ENCODE peak calls at places on chromosomes 7 and 10, in seven cellular contexts. M is Karpas-422, B is psoas muscle, H is fibroblast of lung, Y is tibial nerve, K is trophoblast cell, V is breast epithelium. I is an unnamed sample. For H3K27me3, the result is how much of the 10 kb centered on the place peaks cover.

GRCh38 chr7:2508327-2509231 is 11.0 kb upstream of the LFNG start:
- DNase-seq in M (no peak), B (peak), V (peak), K (no peak), Y (peak), H (no peak), I (no peak)

GRCh38 chr10:91335147-91335546 is 75.0 kb upstream of the HECTD2 start:
- DNase-seq in M (no peak), B (no peak), K (no peak), V (no peak), Y (no peak), H (no peak), I (no peak)

GRCh38 chr7:50690541-50691011 is 92.1 kb downstream of the GRB10 start:
- DNase-seq in V (no peak), H (peak), B (no peak), K (no peak), Y (no peak), M (no peak), I (no peak)

GRCh38 chr7:18153183-18153748 is 125.6 kb upstream of the PRPS1L1 start:
- DNase-seq in M (no peak), K (no peak), V (no peak), H (no peak), Y (no peak), B (no peak), I (no peak)

GRCh38 chr7:94449151-94449725 is 54.5 kb downstream of the COL1A2 start:
- DNase-seq in H (peak), V (no peak), B (no peak), M (peak), Y (no peak), K (no peak), I (peak)

GRCh38 chr10:102856758-102857424 is 2.8 kb downstream of the BORCS7 start:
- DNase-seq in M (no peak), Y (no peak), K (no peak), B (no peak), V (no peak), H (no peak), I (no peak)

GRCh38 chr7:149414745-149415390 is 46.0 kb downstream of the ZNF777 start:
- DNase-seq in H (peak), Y (peak), K (no peak), V (no peak), B (peak), M (no peak), I (no peak)

GRCh38 chr7:29684787-29685650 is 121.3 kb upstream of the WIPF3 start:
- DNase-seq in V (peak), H (peak), K (peak), B (peak), Y (peak), M (peak), I (peak)

GRCh38 chr10:4111593-4111992 is 326.6 kb upstream of the KLF6 start:
- DNase-seq in Y (no peak), B (no peak), H (peak), V (no peak), M (no peak), K (no peak), I (no peak)

GRCh38 chr7:23336799-23337283 is 37.7 kb downstream of the MALSU1 start:
- DNase-seq in M (no peak), B (no peak), V (no peak), Y (no peak), K (no peak), H (no peak), I (no peak)

GRCh38 chr7:48087349-48087748 is 1.7 kb upstream of the UPP1 start:
- DNase-seq in V (no peak), K (peak), M (peak), B (no peak), H (peak), Y (no peak), I (no peak)

GRCh38 chr7:42677751-42678231 is 234.1 kb downstream of the C7orf25 start:
- DNase-seq in H (peak), M (no peak), B (no peak), V (no peak), K (no peak), Y (no peak), I (peak)

GRCh38 chr10:83869898-83870297 is 269.4 kb upstream of the GHITM start:
- DNase-seq in B (no peak), M (no peak), Y (no peak), H (no peak), V (no peak), K (no peak), I (no peak)

GRCh38 chr10:72932259-72933015 is 22.2 kb downstream of the PLA2G12B start:
- DNase-seq in V (no peak), M (peak), K (no peak), Y (no peak), B (no peak), H (no peak), I (no peak)

GRCh38 chr7:876972-877311 is 588 bp downstream of the GET4 start:
- DNase-seq in H (no peak), M (no peak), V (peak), Y (no peak), K (peak), B (no peak), I (no peak)

GRCh38 chr10:47013469-47014169 is 102.4 kb downstream of the PTPN20 start:
- DNase-seq in B (peak), H (no peak), K (no peak), V (no peak), M (no peak), Y (no peak), I (no peak)

GRCh38 chr10:19310121-19310520 is 261.5 kb downstream of the MALRD1 start:
- DNase-seq in V (no peak), B (no peak), H (peak), K (no peak), Y (no peak), M (no peak), I (no peak)

GRCh38 chr10:11505636-11506035 is 105.8 kb downstream of the USP6NL start:
- DNase-seq in Y (no peak), H (peak), K (no peak), B (no peak), M (no peak), V (no peak), I (no peak)

GRCh38 chr7:5448378-5449042 is 24.9 kb upstream of the TNRC18 start:
- DNase-seq in K (peak), B (no peak), V (peak), Y (no peak), M (no peak), H (no peak), I (no peak)

GRCh38 chr10:17644485-17644964 is 574 bp downstream of the STAM start:
- DNase-seq in Y (no peak), B (no peak), K (no peak), V (no peak), M (peak), H (no peak), I (no peak)

GRCh38 chr10:76926006-76926405 is 711.6 kb downstream of the KCNMA1 start:
- DNase-seq in V (no peak), K (no peak), Y (no peak), H (no peak), M (no peak), B (no peak), I (no peak)

DNA sequence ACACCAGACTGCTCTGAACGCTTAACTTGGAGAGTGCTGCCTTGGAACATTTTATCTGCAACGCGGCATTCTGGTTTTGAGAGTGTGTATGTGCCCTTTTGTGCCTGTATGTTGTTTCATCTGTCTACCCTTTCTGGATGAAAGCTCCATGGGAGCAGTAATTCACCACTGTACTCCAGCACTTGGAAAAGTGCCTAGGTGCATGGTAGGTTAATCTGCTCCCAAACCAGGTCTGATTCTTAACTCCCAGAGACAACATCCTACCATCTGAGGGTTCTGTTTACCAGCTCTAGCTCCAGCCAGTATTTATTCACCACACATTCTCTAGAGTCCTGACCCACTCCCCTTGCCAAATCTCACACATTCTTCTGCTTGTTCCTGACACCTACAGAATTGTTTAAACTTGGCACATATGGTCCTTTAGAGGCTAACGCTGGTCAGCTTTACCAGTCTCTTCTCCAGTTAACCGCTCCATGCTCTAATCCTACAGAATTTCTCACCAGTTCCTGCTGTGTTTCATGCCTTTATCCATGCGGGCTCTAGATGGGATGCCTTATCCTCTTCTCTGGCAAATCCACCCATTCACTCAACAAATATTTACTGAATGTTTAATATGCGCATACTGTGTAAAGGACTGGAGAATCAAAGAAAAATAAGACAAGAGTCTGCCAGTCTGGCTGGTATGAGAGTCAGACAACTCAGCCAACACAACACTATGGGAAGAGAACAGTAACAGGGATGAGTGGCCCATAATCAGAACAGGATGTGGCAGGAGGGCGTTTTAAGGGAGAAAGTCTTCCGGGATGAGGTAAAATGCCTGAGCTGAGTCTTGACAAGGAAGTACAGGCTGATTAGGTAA is 46.4 kb downstream of the MTPN start:
- DNase-seq in K (peak), H (peak), M (no peak), Y (no peak), B (no peak), V (no peak), I (no peak)
- H3K4me3 ChIP-seq in K (no peak), H (no peak), M (no peak), Y (no peak), B (no peak), V (no peak), I (no peak)

GRCh38 chr7:155363852-155364600 is 66.3 kb downstream of the INSIG1 start:
- DNase-seq in M (no peak), Y (no peak), V (no peak), K (no peak), H (no peak), B (no peak), I (no peak)

GRCh38 chr7:155361363-155361680 is 63.6 kb downstream of the INSIG1 start:
- DNase-seq in H (no peak), V (no peak), Y (no peak), M (no peak), K (peak), B (no peak), I (no peak)

GRCh38 chr7:155362380-155363145 is 64.9 kb downstream of the INSIG1 start:
- DNase-seq in K (no peak), Y (no peak), H (no peak), B (no peak), V (no peak), M (peak), I (no peak)

GRCh38 chr7:155361947-155362346 is 64.3 kb downstream of the INSIG1 start:
- DNase-seq in Y (no peak), B (no peak), V (no peak), M (no peak), H (no peak), K (no peak), I (no peak)

DNA sequence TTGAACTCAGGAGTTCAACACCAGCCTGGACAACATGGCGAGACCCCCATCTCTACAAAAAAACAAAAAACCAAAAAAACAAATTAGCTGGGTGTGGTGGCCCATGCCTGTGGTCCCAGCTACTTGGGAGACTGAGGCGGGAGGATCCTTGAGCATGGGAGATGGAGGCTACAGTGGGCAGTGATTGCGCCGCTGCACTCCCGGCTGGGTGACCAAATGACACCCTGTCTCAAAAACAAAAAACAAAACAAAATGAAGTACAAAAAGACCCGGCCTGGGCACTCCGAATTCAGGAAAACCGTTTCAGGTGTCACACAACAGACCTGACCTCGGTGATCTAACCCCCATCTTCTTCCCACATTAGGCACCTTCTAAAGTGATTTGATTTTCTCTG is 65.5 kb downstream of the INSIG1 start:
- DNase-seq in M (no peak), K (no peak), V (no peak), Y (no peak), H (no peak), B (no peak), I (no peak)
- H3K27me3 ChIP-seq in M (under half), K (under half), V (under half), Y (under half), H (under half), B (under half), I (under half)

DNA sequence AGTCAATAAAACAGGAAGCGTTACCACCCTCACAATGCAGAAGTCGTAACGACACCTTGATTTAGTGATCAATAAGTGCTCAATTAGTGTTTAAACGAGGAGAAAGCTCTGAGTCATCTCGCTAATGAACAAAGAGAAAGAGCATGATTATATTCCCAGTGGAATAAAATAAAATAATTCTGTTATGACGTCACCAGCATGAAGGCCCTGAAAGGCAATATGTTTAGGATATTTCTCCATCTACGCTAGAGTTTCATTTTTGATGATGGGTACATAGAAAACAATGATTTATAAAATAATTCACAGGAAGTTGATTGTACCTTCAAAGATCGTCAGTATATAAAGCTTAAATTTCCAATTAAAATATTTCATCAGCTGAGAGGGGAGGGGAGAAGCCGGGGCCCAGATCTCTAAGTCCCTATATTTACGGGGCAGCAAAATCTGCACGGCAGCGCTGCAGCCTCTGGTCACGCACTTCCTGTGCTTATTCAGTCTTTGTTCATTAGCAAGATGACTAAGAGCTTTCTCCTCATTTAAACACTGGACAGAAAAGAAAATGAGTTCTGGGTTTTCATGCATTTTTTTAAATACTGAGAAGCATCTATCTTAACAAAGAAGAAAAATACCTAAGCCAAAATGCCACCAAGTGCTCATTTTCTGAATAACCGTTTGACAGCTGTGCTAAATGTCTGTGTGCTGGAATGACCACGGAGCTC is 400.4 kb downstream of the PTPRN2 start:
- DNase-seq in Y (no peak), H (peak), V (no peak), B (no peak), M (no peak), K (no peak), I (no peak)
- H3K4me3 ChIP-seq in Y (no peak), H (no peak), V (no peak), B (no peak), M (no peak), K (no peak), I (no peak)

DNA sequence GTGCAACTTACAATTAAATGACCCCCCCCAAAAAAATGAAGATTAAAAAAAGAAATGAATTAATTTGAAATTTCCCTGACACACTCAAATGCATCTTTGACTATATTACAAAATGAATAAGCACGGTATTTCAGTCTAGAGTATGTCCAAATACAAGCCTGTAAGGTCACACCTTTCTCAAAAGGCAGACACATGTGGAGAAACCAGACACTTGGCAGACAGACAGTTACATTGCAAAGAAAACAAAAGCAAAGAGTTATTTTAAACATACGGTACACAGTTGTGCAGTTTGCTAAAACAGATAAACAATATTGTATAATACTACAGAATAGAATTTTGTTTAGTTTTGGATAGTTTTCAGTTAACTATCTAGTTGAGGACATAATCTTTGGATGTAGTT is 153.0 kb downstream of the ATE1 start:
- DNase-seq in M (no peak), Y (no peak), K (no peak), V (no peak), H (peak), B (no peak), I (no peak)
- H3K27me3 ChIP-seq in M (under half), Y (under half), K (under half), V (under half), H (under half), B (under half), I (under half)

DNA sequence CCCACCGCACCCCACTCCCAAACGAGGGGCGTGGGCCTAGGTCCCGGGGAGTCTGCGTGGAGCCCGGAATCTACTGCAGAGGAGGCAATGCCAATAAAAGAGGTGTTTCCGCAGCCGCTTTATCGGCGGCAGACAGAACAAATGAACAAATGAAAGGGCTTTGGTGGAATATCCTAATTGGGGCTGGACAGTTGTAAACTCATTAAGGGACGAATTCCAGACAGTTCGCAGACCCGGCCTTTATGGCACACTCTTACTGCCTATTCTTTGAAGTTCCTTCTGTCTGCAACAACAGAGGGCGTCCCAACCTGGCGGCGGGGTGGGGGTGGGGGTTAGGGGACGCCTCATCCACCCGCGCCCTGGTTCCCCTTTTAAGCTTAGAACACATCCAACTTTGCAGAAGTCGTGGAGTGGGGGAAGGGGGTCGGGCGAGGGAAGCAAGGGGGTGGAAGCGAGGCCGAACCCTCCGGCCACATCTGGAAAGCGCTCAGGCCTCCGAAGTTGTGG is 4.1 kb downstream of the HOXA9 start:
- DNase-seq in Y (no peak), B (peak), K (no peak), H (no peak), V (no peak), M (peak), I (no peak)
- H3K4me3 ChIP-seq in Y (peak), B (peak), K (no peak), H (peak), V (peak), M (peak), I (peak)

GRCh38 chr7:46637793-46638735 is 717.0 kb upstream of the IGFBP3 start:
- DNase-seq in Y (no peak), H (no peak), K (no peak), M (no peak), V (no peak), B (no peak), I (no peak)

GRCh38 chr7:46633200-46633599 is 712.1 kb upstream of the IGFBP3 start:
- DNase-seq in M (no peak), H (peak), Y (no peak), B (no peak), V (no peak), K (no peak), I (no peak)

GRCh38 chr7:46630031-46630430 is 709.0 kb upstream of the IGFBP3 start:
- DNase-seq in H (peak), V (no peak), B (no peak), Y (no peak), M (no peak), K (peak), I (no peak)

GRCh38 chr7:46633816-46634215 is 712.7 kb upstream of the IGFBP3 start:
- DNase-seq in V (no peak), Y (no peak), B (no peak), M (no peak), K (no peak), H (peak), I (no peak)

GRCh38 chr7:46636022-46636421 is 715.0 kb upstream of the IGFBP3 start:
- DNase-seq in B (no peak), K (no peak), V (no peak), Y (no peak), H (no peak), M (no peak), I (no peak)
- H3K27me3 ChIP-seq in B (under half), K (under half), V (under half), Y (under half), H (under half), M (under half), I (under half)

GRCh38 chr7:26760499-26760898 is 103.9 kb downstream of the SKAP2 start:
- DNase-seq in B (no peak), M (no peak), K (no peak), H (peak), V (no peak), Y (no peak), I (no peak)

DNA sequence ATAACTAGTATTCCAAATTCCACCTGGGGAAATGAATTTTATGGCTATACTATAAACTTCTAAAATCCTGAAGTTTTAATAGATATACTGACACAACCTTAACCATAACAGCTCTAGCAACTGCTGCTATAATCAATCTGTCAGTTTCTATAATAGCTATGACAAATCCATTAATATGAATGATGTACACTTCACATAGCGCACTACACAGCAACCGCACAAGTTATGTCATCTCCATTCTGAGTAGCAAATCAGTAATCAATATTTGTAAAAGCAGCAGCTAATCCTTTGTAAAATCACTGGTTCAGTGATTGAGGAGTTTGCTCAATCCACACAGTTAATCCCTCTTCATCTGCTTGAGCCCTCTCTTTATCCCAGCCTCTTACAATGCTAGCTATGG is 105.3 kb downstream of the SKAP2 start:
- DNase-seq in Y (no peak), M (no peak), V (no peak), K (no peak), B (no peak), H (no peak), I (no peak)
- H3K4me3 ChIP-seq in Y (no peak), M (no peak), V (no peak), K (no peak), B (no peak), H (no peak), I (no peak)

GRCh38 chr7:19772858-19773337 is 519 bp downstream of the TMEM196 start:
- DNase-seq in V (no peak), K (peak), H (peak), B (no peak), Y (no peak), M (no peak), I (no peak)

GRCh38 chr7:19776981-19777380 is 3.6 kb upstream of the TMEM196 start:
- DNase-seq in H (no peak), K (peak), M (no peak), B (no peak), Y (no peak), V (no peak), I (no peak)

GRCh38 chr7:19773361-19773760 is at the start of gene TMEM196:
- DNase-seq in M (no peak), V (no peak), K (no peak), Y (no peak), H (no peak), B (no peak), I (no peak)

GRCh38 chr7:19772323-19772722 is 1.1 kb downstream of the TMEM196 start:
- DNase-seq in Y (no peak), H (no peak), B (no peak), K (no peak), M (no peak), V (no peak), I (no peak)
- H3K27me3 ChIP-seq in Y (under half), H (under half), B (under half), K (under half), M (under half), V (under half), I (under half)